ENCODE peak calls at places on chromosome 19, in four cellular contexts. G is IMR-90, Z is neuronal stem cell, H is mesenchymal stem cell. A is an unnamed sample.

GRCh38 chr19:35031072-35031881 is 1.0 kb downstream of the SCN1B start:
- DNase-seq in Z (no peak), G (peak; percentile 18), H (peak; percentile 48), A (peak; percentile 89)

GRCh38 chr19:33409906-33410685 is 36.6 kb downstream of the CEBPG start:
- DNase-seq in Z (no peak), H (no peak), G (no peak), A (no peak)

GRCh38 chr19:23460656-23461055 is 65.4 kb upstream of the ZNF91 start:
- DNase-seq in H (no peak), Z (no peak), G (no peak), A (no peak)

GRCh38 chr19:6590458-6591319 is at the start of gene CD70:
- DNase-seq in H (no peak), Z (peak; percentile 44), G (no peak), A (peak; percentile 77)

GRCh38 chr19:51921949-51922348 is 5.3 kb upstream of the ZNF613 start:
- DNase-seq in H (peak; percentile 20), Z (no peak), G (no peak), A (no peak)

GRCh38 chr19:5052515-5052914 is 83.6 kb downstream of the KDM4B start:
- DNase-seq in G (no peak), H (no peak), Z (no peak), A (peak; percentile 22)

GRCh38 chr19:32287811-32288227 is 57.6 kb upstream of the ZNF507 start:
- DNase-seq in G (peak; percentile 61), H (peak; percentile 53), Z (peak; percentile 63), A (peak; percentile 89)

GRCh38 chr19:36573948-36574726 is 1.0 kb upstream of the ZNF529 start:
- DNase-seq in Z (no peak), G (peak; percentile 35), H (peak; percentile 53), A (peak; percentile 14)

GRCh38 chr19:32581704-32582164 is 744 bp downstream of the PDCD5 start:
- DNase-seq in Z (no peak), G (peak; percentile 66), H (peak; percentile 87), A (peak; percentile 37)

GRCh38 chr19:38793186-38793585 is 4.2 kb downstream of the LGALS7B start:
- DNase-seq in H (no peak), G (peak; percentile 60), Z (no peak), A (no peak)

GRCh38 chr19:752652-753517 is 2.0 kb downstream of the MISP start:
- DNase-seq in H (peak; percentile 76), G (peak; percentile 90), Z (no peak), A (no peak)

GRCh38 chr19:10104130-10104513 is 1.6 kb upstream of the ANGPTL6 start:
- DNase-seq in H (no peak), G (no peak), Z (no peak), A (no peak)

GRCh38 chr19:10104665-10105221 is 1.4 kb upstream of the PPAN start:
- DNase-seq in H (no peak), G (no peak), Z (no peak), A (no peak)

GRCh38 chr19:10107254-10107653 is 1.1 kb downstream of the PPAN start:
- DNase-seq in H (no peak), Z (no peak), G (no peak), A (no peak)

GRCh38 chr19:10106100-10106936 is at the start of gene PPAN:
- DNase-seq in G (peak; percentile 98), Z (peak; percentile 93), H (peak; percentile 98), A (peak; percentile 99)

GRCh38 chr19:10105241-10106099 is 692 bp upstream of the PPAN start:
- DNase-seq in G (no peak), H (no peak), Z (no peak), A (no peak)
- H3K4me3 ChIP-seq in G (no peak overlapping the region), H (peak overlapping the region; percentile 27), Z (peak overlapping the region; percentile 100), A (no peak overlapping the region)

GRCh38 chr19:47390533-47391488 is 28.5 kb downstream of the MEIS3 start:
- DNase-seq in H (no peak), Z (no peak), G (no peak), A (no peak)
- H2BK120ac ChIP-seq in H (no peak overlapping the region), Z (no peak overlapping the region), G (no peak overlapping the region), A (no peak overlapping the region)

DNA sequence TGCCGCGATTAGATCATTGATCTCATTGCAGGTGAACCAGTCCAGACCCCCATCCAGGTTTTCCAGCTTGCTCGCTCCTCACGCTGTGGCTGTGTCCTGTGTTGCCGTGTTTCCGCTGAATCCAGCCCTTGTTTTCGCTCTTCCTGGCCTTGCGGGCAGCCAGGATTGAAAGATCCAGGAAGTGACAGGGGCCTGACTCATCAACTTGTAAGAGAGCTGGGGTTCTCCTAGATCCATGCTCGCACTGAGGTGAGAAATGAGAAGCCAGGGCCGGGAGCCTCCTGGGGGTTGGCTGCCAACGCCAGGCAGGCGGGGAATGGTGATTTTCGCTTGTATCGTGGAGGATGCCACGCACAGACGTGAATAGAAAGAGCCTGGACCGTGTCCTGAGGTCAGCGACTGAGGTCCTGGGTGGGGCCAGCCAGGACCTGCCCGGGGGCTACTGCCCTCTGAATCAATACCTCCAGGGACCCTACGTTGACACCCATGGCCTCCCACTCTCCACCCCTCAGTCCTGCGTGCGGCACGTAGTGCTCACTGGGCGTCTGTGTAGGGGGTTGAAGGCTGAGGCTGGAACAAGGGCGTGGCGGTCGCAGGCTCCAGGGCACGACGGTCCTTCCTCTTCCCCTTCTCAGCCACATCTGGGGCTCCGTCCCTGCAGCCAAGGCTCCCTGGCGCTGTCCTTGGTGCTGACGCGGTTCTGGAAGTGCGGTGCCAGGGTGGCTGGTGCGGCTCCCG is 7.3 kb upstream of the PTPRH start:
- DNase-seq in Z (peak; percentile 81), H (peak; percentile 100), G (peak; percentile 100), A (peak; percentile 99)
- H3K4me3 ChIP-seq in Z (peak overlapping the region; percentile 60), H (peak overlapping the region; percentile 47), G (peak overlapping the region; percentile 25), A (peak overlapping the region; percentile 20)

DNA sequence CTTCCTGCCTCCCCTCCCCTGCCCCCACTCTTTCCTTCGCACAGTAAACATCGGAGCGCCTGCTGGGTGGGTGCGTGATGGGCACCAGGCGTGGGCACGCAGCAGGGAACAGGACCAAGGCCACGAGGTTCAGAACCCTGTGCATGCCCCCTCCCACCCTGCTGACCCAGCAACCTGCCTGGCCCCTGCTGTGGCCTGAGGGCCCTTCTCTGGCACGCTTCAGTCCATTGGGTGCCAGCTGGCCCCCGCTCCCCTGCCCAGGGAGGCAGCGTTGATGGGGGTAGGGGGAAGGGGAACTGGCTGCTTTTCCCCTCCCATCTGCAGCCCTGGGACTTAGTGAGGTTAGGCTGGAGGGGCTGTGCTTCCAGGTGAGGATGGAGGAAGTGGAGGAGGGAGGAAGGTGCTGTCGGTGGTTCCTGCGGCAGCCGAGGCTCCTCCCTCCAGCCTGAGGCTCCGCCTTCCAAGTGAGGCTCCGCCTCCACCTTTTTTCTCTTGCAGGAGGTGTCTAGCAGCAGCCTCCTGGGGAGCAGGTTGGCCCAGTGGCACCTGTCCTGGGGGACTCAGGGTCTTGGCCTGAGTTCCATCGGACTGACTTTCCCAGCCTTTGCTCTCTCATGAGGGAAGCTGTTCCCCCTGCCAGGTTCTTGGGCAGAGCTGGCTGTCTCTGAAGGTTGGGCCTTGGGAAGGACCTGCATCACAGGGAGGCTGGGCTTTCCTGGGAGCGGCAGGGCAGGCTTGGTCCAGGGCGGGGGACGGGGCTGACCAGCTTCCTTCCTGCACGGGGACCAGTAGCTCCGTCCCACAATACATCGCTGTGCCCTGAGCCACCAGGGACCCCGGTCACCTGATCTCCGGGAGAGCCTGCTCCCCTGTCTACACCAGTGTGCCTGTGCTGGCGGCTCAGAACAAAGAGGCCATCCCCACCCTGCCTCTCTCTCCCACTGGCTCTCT is 7.3 kb downstream of the PIAS4 start:
- DNase-seq in H (no peak), G (no peak), Z (no peak), A (peak; percentile 45)
- H2BK120ac ChIP-seq in H (no peak overlapping the region), G (no peak overlapping the region), Z (no peak overlapping the region), A (no peak overlapping the region)

GRCh38 chr19:53959176-53959757 is 3.5 kb upstream of the CACNG8 start:
- DNase-seq in Z (no peak), H (no peak), G (no peak), A (peak; percentile 55)

GRCh38 chr19:53960187-53960586 is 2.5 kb upstream of the CACNG8 start:
- DNase-seq in G (no peak), Z (no peak), H (no peak), A (no peak)

GRCh38 chr19:53962887-53963435 is at the start of gene CACNG8:
- DNase-seq in Z (no peak), G (no peak), H (no peak), A (no peak)

GRCh38 chr19:53960886-53961285 is 1.9 kb upstream of the CACNG8 start:
- DNase-seq in H (no peak), Z (no peak), G (no peak), A (no peak)

GRCh38 chr19:53961523-53962345 is 1.0 kb upstream of the CACNG8 start:
- DNase-seq in G (no peak), H (no peak), Z (no peak), A (peak; percentile 74)
- H3K4me3 ChIP-seq in G (no peak overlapping the region), H (no peak overlapping the region), Z (peak overlapping the region; percentile 56), A (peak overlapping the region; percentile 17)

A was measured in mesendoderm.